ENCODE peak calls at places on chromosomes 7 and 10, in four cellular contexts. F is K562, M is HepG2, Z is GM12878. Y is an unnamed sample.

GRCh38 chr7:149776305-149776704 is 2.9 kb upstream of the ZNF467 start:
- DNase-seq in F (no peak), M (no peak), Z (no peak), Y (no peak)

GRCh38 chr10:70319183-70319582 is 35.4 kb upstream of the NPFFR1 start:
- DNase-seq in F (no peak), M (no peak), Z (no peak), Y (no peak)

GRCh38 chr7:74334026-74334425 is 44.8 kb downstream of the CLIP2 start:
- DNase-seq in F (no peak), M (no peak), Z (no peak), Y (no peak)

GRCh38 chr10:77490512-77490911 is 147.1 kb downstream of the KCNMA1 start:
- DNase-seq in F (no peak), M (no peak), Z (no peak), Y (no peak)

GRCh38 chr10:10579709-10580108 is 438.0 kb upstream of the CELF2 start:
- DNase-seq in F (no peak), M (no peak), Z (no peak), Y (no peak)

GRCh38 chr10:124091646-124092269 is 1.6 kb downstream of the CHST15 start:
- DNase-seq in F (no peak), M (no peak), Z (no peak), Y (peak)

GRCh38 chr10:101110856-101111523 is 20.1 kb upstream of the TLX1 start:
- DNase-seq in F (no peak), M (no peak), Z (no peak), Y (no peak)

GRCh38 chr7:39645482-39646407 is 22.4 kb downstream of the RALA start:
- DNase-seq in F (no peak), M (no peak), Z (no peak), Y (no peak)

GRCh38 chr10:43383204-43383971 is 12.0 kb downstream of the FXYD4 start:
- DNase-seq in F (no peak), M (no peak), Z (no peak), Y (no peak)

GRCh38 chr10:3002304-3002703 is 65.0 kb upstream of the PFKP start:
- DNase-seq in F (no peak), M (no peak), Z (no peak), Y (no peak)

GRCh38 chr7:147305827-147306226 is 1189.2 kb downstream of the CNTNAP2 start:
- DNase-seq in F (no peak), M (no peak), Z (no peak), Y (no peak)

GRCh38 chr7:157411580-157411979 is 74.8 kb downstream of the DNAJB6 start:
- DNase-seq in F (peak), M (no peak), Z (no peak), Y (peak)

GRCh38 chr7:5630670-5631069 is 150.8 kb downstream of the RNF216 start:
- DNase-seq in F (no peak), M (no peak), Z (no peak), Y (no peak)

GRCh38 chr7:70042533-70042932 is 444.3 kb downstream of the AUTS2 start:
- DNase-seq in F (no peak), M (no peak), Z (no peak), Y (no peak)

GRCh38 chr7:55538538-55538937 is 33.8 kb downstream of the VOPP1 start:
- DNase-seq in F (no peak), M (no peak), Z (no peak), Y (no peak)

GRCh38 chr10:116774728-116775151 is 32.4 kb upstream of the HSPA12A start:
- DNase-seq in F (no peak), M (no peak), Z (no peak), Y (no peak)

GRCh38 chr7:98949336-98950044 is 71.2 kb downstream of the TRRAP start:
- DNase-seq in F (no peak), M (no peak), Z (no peak), Y (no peak)

GRCh38 chr10:93023013-93023650 is 37.5 kb upstream of the CYP26C1 start:
- DNase-seq in F (no peak), M (peak), Z (no peak), Y (no peak)

GRCh38 chr10:102347236-102347828 is 48.2 kb upstream of the NFKB2 start:
- DNase-seq in F (peak), M (peak), Z (no peak), Y (peak)

GRCh38 chr10:29849434-29849833 is 210.0 kb downstream of the JCAD start:
- DNase-seq in F (no peak), M (no peak), Z (no peak), Y (no peak)

GRCh38 chr10:21514101-21514807 is 11.2 kb downstream of the SKIDA1 start:
- DNase-seq in F (no peak), M (no peak), Z (no peak), Y (no peak)

GRCh38 chr10:30057421-30057841 is 2.0 kb downstream of the JCAD start:
- DNase-seq in F (no peak), M (no peak), Z (no peak), Y (no peak)

GRCh38 chr7:48718731-48719387 is 205.5 kb upstream of the CDC14C start:
- DNase-seq in F (no peak), M (no peak), Z (no peak), Y (no peak)

GRCh38 chr10:79936625-79937255 is 12.2 kb downstream of the SFTPD start:
- DNase-seq in F (no peak), M (no peak), Z (no peak), Y (no peak)

GRCh38 chr10:9052767-9053166 is 998.3 kb downstream of the GATA3 start:
- DNase-seq in F (no peak), M (no peak), Z (no peak), Y (no peak)

GRCh38 chr10:128711776-128712175 is 585.6 kb upstream of the MKI67 start:
- DNase-seq in F (no peak), M (no peak), Z (no peak), Y (no peak)

GRCh38 chr7:108335264-108335918 is 120.8 kb downstream of the NRCAM start:
- DNase-seq in F (no peak), M (no peak), Z (no peak), Y (no peak)

GRCh38 chr10:44339218-44339617 is 45.7 kb downstream of the CXCL12 start:
- DNase-seq in F (no peak), M (no peak), Z (no peak), Y (no peak)

GRCh38 chr7:81410471-81411117 is 359.3 kb downstream of the HGF start:
- DNase-seq in F (no peak), M (no peak), Z (no peak), Y (no peak)

GRCh38 chr7:54544356-54545240 is 2.4 kb downstream of the VSTM2A start:
- DNase-seq in F (no peak), M (no peak), Z (no peak), Y (peak)

GRCh38 chr7:26853788-26854393 is 10.5 kb downstream of the SKAP2 start:
- DNase-seq in F (no peak), M (peak), Z (no peak), Y (no peak)

GRCh38 chr10:33288127-33288526 is 46.3 kb downstream of the NRP1 start:
- DNase-seq in F (no peak), M (no peak), Z (no peak), Y (no peak)
- TF ChIP-seq USF2 in F (no peak), M (no peak), Z (no peak), Y (no peak)

DNA sequence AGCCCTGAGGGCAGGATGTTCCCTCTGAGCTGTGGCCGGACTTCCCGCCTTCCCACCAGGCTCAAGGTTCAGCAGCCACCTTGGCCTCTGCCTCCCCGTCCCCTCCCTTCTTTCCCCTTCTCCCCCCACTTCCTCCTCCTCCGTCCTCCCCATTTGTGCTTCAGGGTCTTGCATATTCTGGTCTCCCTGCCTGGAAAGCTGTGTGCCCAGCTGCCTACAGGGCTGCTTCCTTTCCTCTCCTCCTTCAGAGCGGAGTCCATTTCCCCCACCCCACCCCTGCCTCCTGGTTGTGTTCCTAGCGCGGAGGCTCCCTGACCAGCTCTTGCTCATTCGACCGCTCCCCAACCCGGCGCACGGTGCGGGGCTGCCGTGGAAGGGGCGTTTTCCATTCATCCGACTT is 642.2 kb downstream of the SDK1 start:
- DNase-seq in F (no peak), M (no peak), Z (no peak), Y (peak)
- TF ChIP-seq CBFB in F (no peak), M (no peak), Z (no peak), Y (no peak)

DNA sequence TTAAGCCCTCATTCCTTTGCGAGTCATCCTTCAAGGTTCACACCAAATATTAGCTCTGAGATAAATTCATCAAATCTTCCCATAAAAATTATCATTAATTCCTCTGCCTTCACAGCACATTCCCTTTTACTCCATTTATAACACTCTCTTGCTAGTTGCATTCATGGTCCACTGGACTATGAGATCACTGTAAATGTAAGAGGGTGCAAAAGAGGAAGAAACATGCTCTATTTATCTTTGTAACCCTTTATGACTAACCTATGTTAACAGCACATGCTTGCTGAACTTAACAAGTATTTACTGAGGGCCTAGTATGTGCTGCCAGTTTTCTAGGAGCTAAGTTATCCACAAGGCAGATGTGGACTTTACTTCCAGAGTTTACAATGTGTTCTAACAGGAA is 86.7 kb upstream of the TMEM168 start:
- DNase-seq in F (no peak), M (peak), Z (no peak), Y (no peak)
- TF ChIP-seq USF2 in F (no peak), M (no peak), Z (no peak), Y (no peak)

GRCh38 chr7:102410918-102411317 is 14.8 kb downstream of the PRKRIP1 start:
- DNase-seq in F (no peak), M (no peak), Z (no peak), Y (no peak)

GRCh38 chr7:102413071-102413470 is 16.9 kb downstream of the PRKRIP1 start:
- DNase-seq in F (no peak), M (no peak), Z (no peak), Y (no peak)

GRCh38 chr7:102410123-102410522 is 14.0 kb downstream of the PRKRIP1 start:
- DNase-seq in F (no peak), M (no peak), Z (no peak), Y (no peak)

GRCh38 chr7:102413611-102414010 is 17.4 kb downstream of the PRKRIP1 start:
- DNase-seq in F (no peak), M (no peak), Z (no peak), Y (no peak)

DNA sequence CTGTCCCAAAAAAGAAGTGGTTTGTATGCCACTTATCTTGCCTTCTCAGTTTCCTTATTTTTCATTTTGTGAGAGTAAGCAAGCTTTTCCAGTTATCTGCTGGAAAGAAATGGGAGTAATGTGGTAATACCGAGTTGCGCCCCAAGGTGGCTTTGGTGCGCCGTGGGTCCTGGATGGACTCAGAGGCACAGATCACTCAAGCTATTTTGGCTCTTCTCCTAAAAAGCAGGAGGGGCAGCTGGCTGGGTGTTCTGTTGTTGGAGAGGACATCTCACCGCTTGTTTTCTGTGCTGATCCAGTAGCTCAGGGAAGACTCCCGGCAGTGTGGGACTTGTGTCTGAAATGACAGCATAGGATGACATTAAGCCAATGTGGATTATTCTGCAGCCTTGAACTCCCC is 16.4 kb downstream of the PRKRIP1 start:
- DNase-seq in F (peak), M (no peak), Z (no peak), Y (peak)
- TF ChIP-seq CBFB in F (no peak), M (no peak), Z (no peak), Y (no peak)